ENCODE peak calls at places on chromosomes 16 and 17, in ten cellular contexts. M is tibial artery, B is fibroblast of pulmonary artery, T is PC-3, C is breast epithelium, K is psoas muscle, Y is lower leg skin, L is thoracic aorta, P is fibroblast of mammary gland, W is uterus. A is an unnamed sample.

GRCh38 chr17:61335105-61335844 is 64.4 kb upstream of the TBX2 start:
- DNase-seq in M (no peak), B (peak; percentile 66), T (peak; percentile 72), C (no peak), K (no peak), Y (no peak), L (no peak), P (peak; percentile 86), W (no peak), A (peak; percentile 71)

GRCh38 chr17:79007504-79008381 is 1.8 kb downstream of the CANT1 start:
- DNase-seq in M (peak; percentile 50), B (no peak), T (no peak), C (no peak), K (no peak), Y (peak; percentile 82), L (no peak), P (no peak), W (peak; percentile 13), A (no peak)

GRCh38 chr16:86078121-86078600 is 179.2 kb downstream of the IRF8 start:
- DNase-seq in M (peak; percentile 62), B (no peak), T (no peak), C (no peak), K (no peak), Y (peak; percentile 46), L (no peak), P (peak; percentile 29), W (no peak), A (no peak)

GRCh38 chr17:79009397-79010303 is at the start of gene CANT1:
- DNase-seq in M (peak; percentile 90), B (peak; percentile 87), T (peak; percentile 90), C (peak; percentile 62), K (peak; percentile 90), Y (peak; percentile 95), L (no peak), P (peak; percentile 78), W (peak; percentile 86), A (peak; percentile 85)

GRCh38 chr17:20174588-20175265 is 165.6 kb downstream of the SPECC1 start:
- DNase-seq in M (no peak), B (peak; percentile 24), T (peak; percentile 84), C (no peak), K (no peak), Y (no peak), L (no peak), P (peak; percentile 82), W (no peak), A (peak; percentile 79)

GRCh38 chr16:89172171-89172900 is 788 bp downstream of the CDH15 start:
- DNase-seq in M (no peak), B (no peak), T (no peak), C (no peak), K (peak; percentile 57), Y (no peak), L (no peak), P (no peak), W (no peak), A (no peak)

GRCh38 chr16:85989863-85990643 is 91.1 kb downstream of the IRF8 start:
- DNase-seq in M (no peak), B (no peak), T (no peak), C (no peak), K (no peak), Y (peak; percentile 21), L (no peak), P (no peak), W (no peak), A (no peak)

GRCh38 chr17:67322039-67322787 is 44.2 kb downstream of the PSMD12 start:
- DNase-seq in M (no peak), B (no peak), T (no peak), C (no peak), K (no peak), Y (peak; percentile 21), L (no peak), P (no peak), W (no peak), A (no peak)

GRCh38 chr17:16066125-16066524 is 66.5 kb downstream of the TTC19 start:
- DNase-seq in M (no peak), B (no peak), T (no peak), C (no peak), K (no peak), Y (no peak), L (no peak), P (no peak), W (no peak), A (no peak)

GRCh38 chr16:48081656-48082055 is 74.1 kb downstream of the ABCC12 start:
- DNase-seq in M (no peak), B (peak; percentile 76), T (peak; percentile 87), C (no peak), K (no peak), Y (no peak), L (no peak), P (peak; percentile 98), W (no peak), A (peak; percentile 91)

GRCh38 chr17:56598471-56598870 is 5.0 kb downstream of the NOG start:
- DNase-seq in M (no peak), B (no peak), T (peak; percentile 79), C (no peak), K (no peak), Y (no peak), L (no peak), P (peak; percentile 5), W (no peak), A (peak; percentile 31)

GRCh38 chr16:57352636-57353047 is 5.9 kb upstream of the CCL22 start:
- DNase-seq in M (no peak), B (no peak), T (no peak), C (no peak), K (no peak), Y (no peak), L (no peak), P (no peak), W (no peak), A (no peak)

GRCh38 chr17:8048236-8048635 is 9.4 kb downstream of the ALOX15B start:
- DNase-seq in M (peak; percentile 58), B (no peak), T (no peak), C (no peak), K (no peak), Y (peak; percentile 62), L (no peak), P (no peak), W (no peak), A (no peak)

GRCh38 chr16:67108931-67109406 is 772 bp upstream of the PHAF1 start:
- DNase-seq in M (no peak), B (no peak), T (no peak), C (no peak), K (no peak), Y (no peak), L (no peak), P (no peak), W (no peak), A (no peak)

GRCh38 chr16:14125030-14125681 is 54.0 kb downstream of the MRTFB start:
- DNase-seq in M (no peak), B (no peak), T (no peak), C (no peak), K (no peak), Y (no peak), L (no peak), P (no peak), W (no peak), A (no peak)

GRCh38 chr17:67549787-67550186 is 167.9 kb upstream of the NOL11 start:
- DNase-seq in M (no peak), B (peak; percentile 20), T (no peak), C (no peak), K (no peak), Y (no peak), L (no peak), P (no peak), W (no peak), A (no peak)

GRCh38 chr16:54286330-54287017 is at the start of gene IRX3:
- DNase-seq in M (peak; percentile 93), B (peak; percentile 80), T (peak; percentile 19), C (peak; percentile 95), K (peak; percentile 93), Y (peak; percentile 97), L (no peak), P (peak; percentile 90), W (peak; percentile 49), A (peak; percentile 91)

GRCh38 chr16:66457888-66458287 is 30.8 kb downstream of the BEAN1 start:
- DNase-seq in M (no peak), B (no peak), T (peak; percentile 50), C (no peak), K (no peak), Y (no peak), L (no peak), P (no peak), W (no peak), A (no peak)

GRCh38 chr17:28227278-28228108 is 91.5 kb upstream of the TMEM97 start:
- DNase-seq in M (peak; percentile 58), B (peak; percentile 23), T (peak; percentile 39), C (peak; percentile 82), K (no peak), Y (peak; percentile 89), L (no peak), P (peak; percentile 19), W (no peak), A (peak; percentile 37)
- TF ChIP-seq CTCF in M (no peak), B (no peak), T (no peak), C (no peak), K (no peak), Y (no peak), L (no peak), P (no peak), W (no peak), A (no peak)

DNA sequence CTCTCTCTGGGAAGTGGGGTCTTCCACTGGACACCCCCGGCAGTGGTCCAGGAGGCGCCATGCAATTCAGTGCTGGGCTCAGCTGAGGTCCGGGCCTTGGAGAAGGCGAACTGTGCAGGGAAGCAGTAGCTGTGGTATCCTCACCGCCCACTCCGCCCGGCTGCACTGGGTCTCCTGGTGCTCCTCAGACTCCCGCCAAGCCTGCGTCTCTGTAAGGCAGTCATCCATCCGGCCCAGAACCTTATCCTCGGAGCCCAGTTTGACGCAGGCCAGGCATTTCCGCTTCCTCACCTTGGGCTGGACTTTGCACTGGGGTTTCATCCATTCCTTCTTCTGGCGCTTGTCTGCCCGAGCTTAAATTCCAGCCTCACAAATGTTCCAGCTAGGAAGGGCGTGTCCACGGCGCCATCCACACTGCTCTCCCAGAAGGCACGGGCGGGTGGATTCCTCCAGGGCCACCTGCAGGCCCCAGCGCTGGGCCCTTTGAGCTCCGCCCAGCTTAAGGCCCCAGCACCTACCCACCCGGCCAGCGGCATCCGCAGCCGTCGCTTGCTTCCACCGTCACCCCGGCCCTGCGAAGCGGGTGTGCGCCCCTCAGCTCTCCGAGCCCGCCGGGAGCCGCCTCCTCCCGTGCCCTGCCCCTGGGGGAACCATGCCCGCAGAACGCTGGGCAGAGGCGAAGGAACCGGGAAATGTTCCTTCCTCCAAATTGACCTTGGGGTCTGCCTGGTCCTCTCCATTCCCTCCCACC is 1884.8 kb downstream of the TP53TG3F start:
- DNase-seq in M (no peak), B (no peak), T (no peak), C (no peak), K (peak; percentile 30), Y (no peak), L (no peak), P (no peak), W (no peak), A (no peak)
- H3K4me3 ChIP-seq in M (no peak overlapping the region), B (no peak overlapping the region), T (no peak overlapping the region), C (no peak overlapping the region), K (no peak overlapping the region), Y (no peak overlapping the region), L (no peak overlapping the region), P (no peak overlapping the region), W (no peak overlapping the region), A (no peak overlapping the region)

GRCh38 chr17:14301279-14301760 is 439 bp downstream of the HS3ST3B1 start:
- DNase-seq in M (no peak), B (no peak), T (no peak), C (no peak), K (no peak), Y (no peak), L (no peak), P (no peak), W (no peak), A (peak; percentile 35)
- TF ChIP-seq CTCF in M (no peak), B (no peak), T (peak; percentile 38), C (peak; percentile 6), K (no peak), Y (no peak), L (no peak), P (no peak), W (no peak), A (no peak)

GRCh38 chr17:75721463-75722011 is 278 bp downstream of the ITGB4 start:
- DNase-seq in M (no peak), B (no peak), T (no peak), C (no peak), K (no peak), Y (no peak), L (no peak), P (no peak), W (no peak), A (no peak)
- H3K4me3 ChIP-seq in M (peak overlapping the region; percentile 51), B (no peak overlapping the region), T (peak overlapping the region; percentile 97), C (peak overlapping the region; percentile 43), K (peak overlapping the region; percentile 61), Y (peak overlapping the region; percentile 51), L (peak overlapping the region; percentile 58), P (no peak overlapping the region), W (peak overlapping the region; percentile 29), A (peak overlapping the region; percentile 30)

A was measured in astrocyte of the spinal cord.